ENCODE peak calls at places on chromosome 1, in ten cellular contexts. One of them, this sample, is unnamed.

GRCh38 chr1:39416609-39417008 is 74.8 kb upstream of the BMP8A start:
- DNase-seq in WTC11: no peak
- DNase-seq in HFF-Myc: no peak
- DNase-seq in pancreas: no peak
- DNase-seq in fibroblast of pulmonary artery: no peak
- DNase-seq in BJ: no peak
- DNase-seq in astrocyte of the cerebellum: no peak
- DNase-seq in mammary epithelial cell: no peak
- DNase-seq in AG09309: no peak
- DNase-seq in left ventricle myocardium inferior: no peak
- DNase-seq in this sample: no peak

GRCh38 chr1:45325816-45326506 is 734 bp upstream of the HPDL start:
- DNase-seq in WTC11: no peak
- DNase-seq in HFF-Myc: no peak
- DNase-seq in pancreas: no peak
- DNase-seq in fibroblast of pulmonary artery: peak; percentile 17
- DNase-seq in BJ: no peak
- DNase-seq in astrocyte of the cerebellum: no peak
- DNase-seq in mammary epithelial cell: no peak
- DNase-seq in AG09309: no peak
- DNase-seq in left ventricle myocardium inferior: no peak
- DNase-seq in this sample: no peak

GRCh38 chr1:181630398-181630797 is 147.1 kb downstream of the CACNA1E start:
- DNase-seq in WTC11: no peak
- DNase-seq in HFF-Myc: no peak
- DNase-seq in pancreas: no peak
- DNase-seq in fibroblast of pulmonary artery: no peak
- DNase-seq in BJ: no peak
- DNase-seq in astrocyte of the cerebellum: no peak
- DNase-seq in mammary epithelial cell: no peak
- DNase-seq in AG09309: no peak
- DNase-seq in left ventricle myocardium inferior: no peak
- DNase-seq in this sample: no peak

GRCh38 chr1:23177438-23178380 is 9.1 kb upstream of the LUZP1 start:
- DNase-seq in WTC11: peak; percentile 82
- DNase-seq in HFF-Myc: no peak
- DNase-seq in pancreas: peak; percentile 67
- DNase-seq in fibroblast of pulmonary artery: peak; percentile 92
- DNase-seq in BJ: no peak
- DNase-seq in astrocyte of the cerebellum: peak; percentile 38
- DNase-seq in mammary epithelial cell: peak; percentile 69
- DNase-seq in AG09309: no peak
- DNase-seq in left ventricle myocardium inferior: peak; percentile 88
- DNase-seq in this sample: peak; percentile 84

GRCh38 chr1:23122023-23122738 is 46.5 kb downstream of the LUZP1 start:
- DNase-seq in WTC11: no peak
- DNase-seq in HFF-Myc: no peak
- DNase-seq in pancreas: no peak
- DNase-seq in fibroblast of pulmonary artery: peak; percentile 74
- DNase-seq in BJ: no peak
- DNase-seq in astrocyte of the cerebellum: peak; percentile 50
- DNase-seq in mammary epithelial cell: no peak
- DNase-seq in AG09309: no peak
- DNase-seq in left ventricle myocardium inferior: no peak
- DNase-seq in this sample: no peak

GRCh38 chr1:189619682-189620332 is 857.9 kb downstream of the BRINP3 start:
- DNase-seq in WTC11: no peak
- DNase-seq in HFF-Myc: peak; percentile 2
- DNase-seq in pancreas: no peak
- DNase-seq in fibroblast of pulmonary artery: peak; percentile 90
- DNase-seq in BJ: no peak
- DNase-seq in astrocyte of the cerebellum: peak; percentile 94
- DNase-seq in mammary epithelial cell: peak; percentile 94
- DNase-seq in AG09309: no peak
- DNase-seq in left ventricle myocardium inferior: no peak
- DNase-seq in this sample: no peak

GRCh38 chr1:167083066-167083682 is 7.0 kb downstream of the GPA33 start:
- DNase-seq in WTC11: no peak
- DNase-seq in HFF-Myc: no peak
- DNase-seq in pancreas: peak; percentile 46
- DNase-seq in fibroblast of pulmonary artery: no peak
- DNase-seq in BJ: no peak
- DNase-seq in astrocyte of the cerebellum: no peak
- DNase-seq in mammary epithelial cell: no peak
- DNase-seq in AG09309: no peak
- DNase-seq in left ventricle myocardium inferior: peak; percentile 34
- DNase-seq in this sample: no peak

GRCh38 chr1:39158330-39159086 is 46.0 kb upstream of the MACF1 start:
- DNase-seq in WTC11: peak; percentile 45
- DNase-seq in HFF-Myc: no peak
- DNase-seq in pancreas: peak; percentile 79
- DNase-seq in fibroblast of pulmonary artery: peak; percentile 69
- DNase-seq in BJ: no peak
- DNase-seq in astrocyte of the cerebellum: peak; percentile 69
- DNase-seq in mammary epithelial cell: peak; percentile 82
- DNase-seq in AG09309: no peak
- DNase-seq in left ventricle myocardium inferior: no peak
- DNase-seq in this sample: no peak

GRCh38 chr1:214164157-214164556 is 116.8 kb upstream of the SMYD2 start:
- DNase-seq in WTC11: no peak
- DNase-seq in HFF-Myc: no peak
- DNase-seq in pancreas: no peak
- DNase-seq in fibroblast of pulmonary artery: no peak
- DNase-seq in BJ: no peak
- DNase-seq in astrocyte of the cerebellum: no peak
- DNase-seq in mammary epithelial cell: no peak
- DNase-seq in AG09309: no peak
- DNase-seq in left ventricle myocardium inferior: no peak
- DNase-seq in this sample: no peak

GRCh38 chr1:35305383-35305782 is 36.9 kb downstream of the ZMYM4 start:
- DNase-seq in WTC11: no peak
- DNase-seq in HFF-Myc: no peak
- DNase-seq in pancreas: no peak
- DNase-seq in fibroblast of pulmonary artery: no peak
- DNase-seq in BJ: no peak
- DNase-seq in astrocyte of the cerebellum: no peak
- DNase-seq in mammary epithelial cell: no peak
- DNase-seq in AG09309: no peak
- DNase-seq in left ventricle myocardium inferior: no peak
- DNase-seq in this sample: no peak

GRCh38 chr1:218759795-218760194 is 413.9 kb upstream of the LYPLAL1 start:
- DNase-seq in WTC11: no peak
- DNase-seq in HFF-Myc: no peak
- DNase-seq in pancreas: no peak
- DNase-seq in fibroblast of pulmonary artery: no peak
- DNase-seq in BJ: no peak
- DNase-seq in astrocyte of the cerebellum: no peak
- DNase-seq in mammary epithelial cell: no peak
- DNase-seq in AG09309: no peak
- DNase-seq in left ventricle myocardium inferior: no peak
- DNase-seq in this sample: no peak

GRCh38 chr1:1240348-1240732 is 6.2 kb downstream of the C1QTNF12 start:
- DNase-seq in WTC11: no peak
- DNase-seq in HFF-Myc: no peak
- DNase-seq in pancreas: no peak
- DNase-seq in fibroblast of pulmonary artery: no peak
- DNase-seq in BJ: no peak
- DNase-seq in astrocyte of the cerebellum: no peak
- DNase-seq in mammary epithelial cell: no peak
- DNase-seq in AG09309: no peak
- DNase-seq in left ventricle myocardium inferior: no peak
- DNase-seq in this sample: no peak

GRCh38 chr1:1237874-1238701 is 6.1 kb downstream of the B3GALT6 start:
- DNase-seq in WTC11: no peak
- DNase-seq in HFF-Myc: no peak
- DNase-seq in pancreas: no peak
- DNase-seq in fibroblast of pulmonary artery: no peak
- DNase-seq in BJ: no peak
- DNase-seq in astrocyte of the cerebellum: no peak
- DNase-seq in mammary epithelial cell: peak; percentile 79
- DNase-seq in AG09309: no peak
- DNase-seq in left ventricle myocardium inferior: no peak
- DNase-seq in this sample: no peak

GRCh38 chr1:1238702-1239178 is 6.7 kb downstream of the B3GALT6 start:
- DNase-seq in WTC11: no peak
- DNase-seq in HFF-Myc: no peak
- DNase-seq in pancreas: no peak
- DNase-seq in fibroblast of pulmonary artery: no peak
- DNase-seq in BJ: no peak
- DNase-seq in astrocyte of the cerebellum: no peak
- DNase-seq in mammary epithelial cell: no peak
- DNase-seq in AG09309: no peak
- DNase-seq in left ventricle myocardium inferior: no peak
- DNase-seq in this sample: no peak

GRCh38 chr1:1239624-1240347 is 6.7 kb downstream of the C1QTNF12 start:
- DNase-seq in WTC11: no peak
- DNase-seq in HFF-Myc: no peak
- DNase-seq in pancreas: no peak
- DNase-seq in fibroblast of pulmonary artery: no peak
- DNase-seq in BJ: no peak
- DNase-seq in astrocyte of the cerebellum: no peak
- DNase-seq in mammary epithelial cell: no peak
- DNase-seq in AG09309: no peak
- DNase-seq in left ventricle myocardium inferior: no peak
- DNase-seq in this sample: no peak

GRCh38 chr1:1239247-1239623 is 7.2 kb downstream of the B3GALT6 start:
- DNase-seq in WTC11: no peak
- DNase-seq in HFF-Myc: no peak
- DNase-seq in pancreas: no peak
- DNase-seq in fibroblast of pulmonary artery: no peak
- DNase-seq in BJ: no peak
- DNase-seq in astrocyte of the cerebellum: no peak
- DNase-seq in mammary epithelial cell: no peak
- DNase-seq in AG09309: no peak
- DNase-seq in left ventricle myocardium inferior: no peak
- DNase-seq in this sample: no peak
- TF ChIP-seq CTCF in WTC11: no peak
- TF ChIP-seq CTCF in HFF-Myc: no peak
- TF ChIP-seq CTCF in pancreas: no peak
- TF ChIP-seq CTCF in fibroblast of pulmonary artery: no peak
- TF ChIP-seq CTCF in BJ: no peak
- TF ChIP-seq CTCF in astrocyte of the cerebellum: no peak
- TF ChIP-seq CTCF in mammary epithelial cell: no peak
- TF ChIP-seq CTCF in AG09309: no peak
- TF ChIP-seq CTCF in left ventricle myocardium inferior: no peak
- TF ChIP-seq CTCF in this sample: no peak

GRCh38 chr1:186722711-186723309 is 42.6 kb upstream of the PTGS2 start:
- DNase-seq in WTC11: no peak
- DNase-seq in HFF-Myc: peak; percentile 42
- DNase-seq in pancreas: no peak
- DNase-seq in fibroblast of pulmonary artery: peak; percentile 67
- DNase-seq in BJ: no peak
- DNase-seq in astrocyte of the cerebellum: peak; percentile 12
- DNase-seq in mammary epithelial cell: peak; percentile 21
- DNase-seq in AG09309: peak; percentile 5
- DNase-seq in left ventricle myocardium inferior: no peak
- DNase-seq in this sample: no peak
- TF ChIP-seq CTCF in WTC11: peak; percentile 60
- TF ChIP-seq CTCF in HFF-Myc: peak; percentile 61
- TF ChIP-seq CTCF in pancreas: no peak
- TF ChIP-seq CTCF in fibroblast of pulmonary artery: peak; percentile 65
- TF ChIP-seq CTCF in BJ: peak; percentile 65
- TF ChIP-seq CTCF in astrocyte of the cerebellum: peak; percentile 52
- TF ChIP-seq CTCF in mammary epithelial cell: peak; percentile 86
- TF ChIP-seq CTCF in AG09309: peak; percentile 68
- TF ChIP-seq CTCF in left ventricle myocardium inferior: peak; percentile 38
- TF ChIP-seq CTCF in this sample: peak; percentile 47

DNA sequence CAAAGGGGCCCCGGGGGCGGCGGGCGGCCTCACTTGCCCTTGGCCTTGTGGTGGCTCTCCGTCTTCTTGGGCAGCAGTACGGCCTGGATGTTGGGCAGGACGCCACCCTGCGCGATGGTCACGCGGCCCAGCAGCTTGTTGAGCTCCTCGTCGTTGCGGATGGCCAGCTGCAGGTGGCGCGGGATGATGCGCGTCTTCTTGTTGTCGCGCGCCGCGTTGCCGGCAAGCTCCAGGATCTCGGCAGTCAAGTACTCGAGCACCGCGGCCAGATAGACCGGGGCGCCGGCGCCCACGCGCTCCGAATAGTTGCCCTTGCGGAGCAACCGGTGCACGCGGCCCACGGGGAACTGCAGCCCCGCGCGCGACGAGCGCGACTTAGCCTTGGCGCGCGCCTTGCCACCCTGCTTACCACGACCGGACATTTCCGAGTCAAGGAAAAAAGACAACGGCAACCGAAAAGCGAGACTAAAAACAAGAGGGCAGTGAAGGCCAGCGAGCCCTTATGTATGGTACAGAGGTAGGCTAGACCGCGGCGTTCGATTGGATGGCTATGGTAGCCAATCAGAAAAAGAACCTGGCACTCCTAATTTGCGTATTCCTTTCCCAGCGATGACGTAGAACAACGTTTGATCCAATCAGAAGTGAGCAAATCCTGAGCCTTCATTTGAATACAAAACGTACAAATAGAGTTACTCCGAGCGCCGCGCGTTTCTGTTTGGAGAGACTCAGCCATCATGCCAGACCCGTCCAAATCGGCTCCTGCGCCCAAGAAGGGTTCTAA is 29.6 kb upstream of the RNF187 start:
- DNase-seq in WTC11: peak; percentile 87
- DNase-seq in HFF-Myc: peak; percentile 99
- DNase-seq in pancreas: peak; percentile 68
- DNase-seq in fibroblast of pulmonary artery: peak; percentile 99
- DNase-seq in BJ: peak; percentile 93
- DNase-seq in astrocyte of the cerebellum: peak; percentile 99
- DNase-seq in mammary epithelial cell: peak; percentile 98
- DNase-seq in AG09309: peak; percentile 96
- DNase-seq in left ventricle myocardium inferior: peak; percentile 85
- DNase-seq in this sample: peak; percentile 78
- TF ChIP-seq CTCF in WTC11: peak; percentile 16
- TF ChIP-seq CTCF in HFF-Myc: peak; percentile 11
- TF ChIP-seq CTCF in pancreas: no peak
- TF ChIP-seq CTCF in fibroblast of pulmonary artery: no peak
- TF ChIP-seq CTCF in BJ: peak; percentile 51
- TF ChIP-seq CTCF in astrocyte of the cerebellum: peak; percentile 21
- TF ChIP-seq CTCF in mammary epithelial cell: no peak
- TF ChIP-seq CTCF in AG09309: peak; percentile 28
- TF ChIP-seq CTCF in left ventricle myocardium inferior: peak; percentile 53
- TF ChIP-seq CTCF in this sample: peak; percentile 24

DNA sequence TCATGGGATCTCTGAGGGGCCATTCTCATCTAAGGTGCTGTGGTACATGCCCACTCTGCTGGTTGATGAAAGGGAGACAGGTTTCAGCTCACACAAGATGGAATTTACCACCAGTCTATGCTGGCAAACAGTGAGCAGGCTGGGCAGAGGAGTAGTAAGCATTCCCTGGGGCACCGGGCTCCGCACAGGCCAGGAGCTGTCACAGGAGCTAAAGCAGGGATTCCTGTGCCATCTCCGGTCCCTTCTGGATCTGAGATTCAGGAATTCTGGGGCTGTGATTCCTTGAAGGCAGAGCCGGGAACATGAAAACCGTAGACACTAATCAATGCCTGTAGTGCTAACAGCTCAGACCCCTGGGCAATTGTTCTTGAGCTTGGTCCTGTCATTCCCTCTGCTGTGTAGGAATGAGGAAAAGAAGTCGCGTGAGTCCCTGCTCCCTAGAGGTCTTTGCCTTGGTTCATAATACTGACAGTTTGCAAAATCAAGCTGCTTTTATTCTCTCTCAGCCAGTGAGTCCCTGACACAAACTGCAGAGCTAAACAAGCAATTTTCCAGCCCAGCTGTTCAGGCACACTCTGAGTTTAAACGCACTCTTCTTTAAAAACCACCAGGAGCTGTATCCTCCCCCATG is 52.5 kb downstream of the MDM4 start:
- DNase-seq in WTC11: no peak
- DNase-seq in HFF-Myc: no peak
- DNase-seq in pancreas: no peak
- DNase-seq in fibroblast of pulmonary artery: no peak
- DNase-seq in BJ: no peak
- DNase-seq in astrocyte of the cerebellum: no peak
- DNase-seq in mammary epithelial cell: no peak
- DNase-seq in AG09309: no peak
- DNase-seq in left ventricle myocardium inferior: no peak
- DNase-seq in this sample: no peak
- TF ChIP-seq CTCF in WTC11: no peak
- TF ChIP-seq CTCF in HFF-Myc: no peak
- TF ChIP-seq CTCF in pancreas: no peak
- TF ChIP-seq CTCF in fibroblast of pulmonary artery: no peak
- TF ChIP-seq CTCF in BJ: no peak
- TF ChIP-seq CTCF in astrocyte of the cerebellum: no peak
- TF ChIP-seq CTCF in mammary epithelial cell: no peak
- TF ChIP-seq CTCF in AG09309: no peak
- TF ChIP-seq CTCF in left ventricle myocardium inferior: no peak
- TF ChIP-seq CTCF in this sample: no peak